ENCODE peak calls at places on chromosomes 1 and 21, in seven cellular contexts. G is thoracic aorta, U is heart left ventricle, H is tibial artery, J is heart right ventricle, T is MCF 10A, R is omental fat pad. I is an unnamed sample.

GRCh38 chr1:107782192-107782845 is 182.7 kb downstream of the VAV3 start:
- DNase-seq in G (no peak), J (no peak), R (no peak), H (no peak), U (peak), T (peak), I (no peak)

GRCh38 chr1:162310337-162310736 is 66.3 kb downstream of the SPATA46 start:
- DNase-seq in R (no peak), T (peak), U (no peak), J (no peak), H (no peak), G (no peak), I (no peak)

GRCh38 chr1:25590096-25590824 is 26.3 kb upstream of the MAN1C1 start:
- DNase-seq in R (no peak), U (no peak), H (peak), G (peak), T (no peak), J (peak), I (no peak)

GRCh38 chr1:44380666-44381177 is 24.3 kb upstream of the RNF220 start:
- DNase-seq in R (no peak), G (no peak), J (no peak), H (no peak), T (no peak), U (no peak), I (no peak)

GRCh38 chr1:17852383-17852782 is 97.2 kb downstream of the ACTL8 start:
- DNase-seq in R (no peak), G (no peak), J (no peak), T (no peak), H (no peak), U (no peak), I (no peak)

GRCh38 chr1:52919720-52920199 is 1.8 kb downstream of the ECHDC2 start:
- DNase-seq in G (no peak), T (no peak), H (no peak), U (no peak), J (no peak), R (no peak), I (no peak)

GRCh38 chr1:234186037-234186688 is 187.1 kb upstream of the COA6 start:
- DNase-seq in G (no peak), R (no peak), H (no peak), U (no peak), T (peak), J (no peak), I (peak)

GRCh38 chr1:9691726-9692125 is 40.2 kb downstream of the PIK3CD start:
- DNase-seq in J (no peak), U (no peak), R (no peak), T (no peak), G (no peak), H (no peak), I (no peak)

GRCh38 chr1:24964811-24965570 is 34.9 kb upstream of the RUNX3 start:
- DNase-seq in H (no peak), U (peak), R (no peak), T (no peak), J (peak), G (no peak), I (no peak)

GRCh38 chr1:185229981-185230380 is 73.0 kb downstream of the SWT1 start:
- DNase-seq in R (no peak), T (no peak), G (no peak), H (no peak), J (no peak), U (no peak), I (no peak)

GRCh38 chr1:173506437-173506836 is 29.3 kb downstream of the PRDX6 start:
- DNase-seq in R (no peak), T (peak), J (no peak), G (no peak), H (no peak), U (no peak), I (no peak)

GRCh38 chr21:33014331-33014730 is 11.4 kb upstream of the OLIG2 start:
- DNase-seq in J (no peak), T (no peak), R (no peak), H (no peak), G (no peak), U (no peak), I (no peak)

GRCh38 chr1:67760030-67760821 is 73.0 kb downstream of the GNG12 start:
- DNase-seq in G (no peak), T (peak), U (peak), H (peak), R (peak), J (peak), I (no peak)

GRCh38 chr1:200894712-200895447 is at the start of gene INAVA:
- DNase-seq in R (no peak), U (no peak), H (no peak), G (no peak), T (peak), J (no peak), I (peak)

GRCh38 chr1:213017447-213018273 is 2.0 kb upstream of the ANGEL2 start:
- DNase-seq in R (no peak), T (no peak), G (no peak), H (no peak), U (no peak), J (no peak), I (no peak)

DNA sequence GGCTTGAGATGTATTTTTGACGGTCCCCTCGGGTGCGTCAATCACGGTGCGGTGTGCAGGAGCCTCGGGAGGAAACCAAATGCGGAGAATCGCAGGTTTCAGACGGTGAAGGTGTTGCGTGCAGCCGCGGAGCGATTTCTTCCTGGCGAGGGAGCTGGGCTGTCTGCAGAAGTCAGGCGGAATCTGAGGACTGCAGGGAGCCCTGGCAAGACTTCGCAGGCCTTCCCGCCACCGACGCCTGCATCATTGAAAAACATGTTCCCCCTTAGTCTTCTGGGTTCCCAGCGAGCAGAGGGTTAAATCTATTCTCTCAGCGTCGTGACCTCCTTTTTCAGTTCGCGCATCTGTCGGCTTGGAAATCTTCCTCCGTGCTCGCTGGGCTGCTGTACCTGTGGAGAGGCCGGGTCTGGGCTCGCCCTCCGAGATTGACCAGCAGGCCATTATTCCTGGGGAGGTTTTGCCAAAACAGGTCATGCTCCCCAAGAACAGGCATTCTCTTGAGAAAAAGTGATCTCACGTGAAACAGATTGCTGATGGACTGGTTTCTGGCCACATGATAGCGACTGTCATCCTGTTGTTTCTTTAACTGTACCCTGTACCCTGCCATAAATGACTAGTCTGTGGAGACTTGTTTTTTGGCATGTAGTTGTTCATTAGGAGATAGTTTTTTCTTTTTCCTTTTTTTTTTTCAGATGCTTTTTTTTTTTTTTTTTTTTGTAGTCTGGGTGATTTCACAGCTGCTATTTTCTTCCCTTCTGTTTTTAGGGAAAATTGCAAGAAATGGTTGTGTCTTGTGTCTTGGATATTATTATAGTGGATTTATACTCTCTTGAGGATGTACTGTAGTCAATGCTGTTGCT is 897 bp downstream of the EPB41 start:
- DNase-seq in G (no peak), U (no peak), H (no peak), R (no peak), T (peak), J (no peak), I (no peak)
- TF ChIP-seq CTCF in G (no peak), U (no peak), H (no peak), R (no peak), T (no peak), J (no peak), I (no peak)

GRCh38 chr1:235617808-235618207 is 31.8 kb downstream of the GNG4 start:
- DNase-seq in R (no peak), J (no peak), H (no peak), T (no peak), G (no peak), U (no peak), I (no peak)
- TF ChIP-seq CTCF in R (no peak), J (no peak), H (no peak), T (peak), G (no peak), U (no peak), I (peak)

GRCh38 chr1:41417746-41418145 is 56.5 kb downstream of the FOXO6 start:
- DNase-seq in U (no peak), T (no peak), G (no peak), H (no peak), R (no peak), J (no peak), I (no peak)

GRCh38 chr1:41417335-41417682 is 56.1 kb downstream of the FOXO6 start:
- DNase-seq in R (no peak), H (no peak), U (no peak), T (no peak), J (no peak), G (no peak), I (no peak)

GRCh38 chr1:41420351-41420750 is 59.1 kb downstream of the FOXO6 start:
- DNase-seq in U (no peak), R (no peak), T (no peak), H (no peak), J (no peak), G (no peak), I (no peak)

GRCh38 chr1:41419584-41420295 is 58.5 kb downstream of the FOXO6 start:
- DNase-seq in T (no peak), G (no peak), U (no peak), H (no peak), J (no peak), R (no peak), I (no peak)

GRCh38 chr1:41418868-41419583 is 57.8 kb downstream of the FOXO6 start:
- DNase-seq in R (peak), T (peak), G (peak), H (peak), J (peak), U (peak), I (peak)
- TF ChIP-seq CTCF in R (no peak), T (no peak), G (no peak), H (no peak), J (no peak), U (peak), I (peak)

GRCh38 chr1:33088119-33088906 is 7.4 kb downstream of the AZIN2 start:
- DNase-seq in T (no peak), U (no peak), R (no peak), G (no peak), J (no peak), H (no peak), I (no peak)

GRCh38 chr1:33086384-33086850 is 5.5 kb downstream of the AZIN2 start:
- DNase-seq in J (peak), R (peak), G (no peak), T (peak), H (peak), U (peak), I (no peak)

GRCh38 chr1:33089457-33089856 is 8.5 kb downstream of the AZIN2 start:
- DNase-seq in T (no peak), H (no peak), U (no peak), R (no peak), G (no peak), J (no peak), I (no peak)

GRCh38 chr1:33085332-33085731 is 4.4 kb downstream of the AZIN2 start:
- DNase-seq in U (no peak), T (no peak), H (no peak), R (no peak), J (no peak), G (no peak), I (no peak)

DNA sequence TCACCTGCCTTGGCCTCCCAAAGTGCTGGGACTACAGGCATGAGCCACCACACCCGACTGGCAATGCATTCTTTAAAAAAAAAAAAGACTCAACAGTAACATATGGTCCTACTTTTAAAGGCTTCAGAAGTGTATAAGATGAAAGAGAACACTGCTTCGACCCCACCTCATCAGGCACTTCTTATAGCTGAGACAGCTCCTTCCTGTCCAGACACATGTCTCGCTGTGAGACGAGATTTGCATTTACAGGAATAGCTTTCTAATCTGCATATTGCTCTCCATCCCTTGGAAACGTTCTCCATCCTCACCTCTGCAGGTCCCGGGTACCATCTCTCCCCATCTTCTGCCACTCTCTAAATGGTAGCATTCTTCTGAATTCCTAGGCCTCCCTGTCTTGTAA is 6.7 kb downstream of the AZIN2 start:
- DNase-seq in T (no peak), J (no peak), U (no peak), R (no peak), G (no peak), H (no peak), I (no peak)
- TF ChIP-seq CTCF in T (no peak), J (no peak), U (no peak), R (no peak), G (no peak), H (no peak), I (no peak)

GRCh38 chr1:151540021-151540981 is at the start of gene TUFT1:
- DNase-seq in R (peak), U (peak), J (peak), T (peak), G (peak), H (peak), I (peak)

GRCh38 chr1:151542710-151543129 is 2.6 kb downstream of the TUFT1 start:
- DNase-seq in T (peak), U (no peak), R (no peak), H (no peak), G (no peak), J (no peak), I (peak)

GRCh38 chr1:151539321-151540020 is 638 bp upstream of the TUFT1 start:
- DNase-seq in J (peak), R (peak), G (peak), U (peak), H (peak), T (peak), I (peak)

GRCh38 chr1:151537112-151537511 is 3.0 kb upstream of the TUFT1 start:
- DNase-seq in J (no peak), G (no peak), U (no peak), R (peak), T (peak), H (no peak), I (peak)

DNA sequence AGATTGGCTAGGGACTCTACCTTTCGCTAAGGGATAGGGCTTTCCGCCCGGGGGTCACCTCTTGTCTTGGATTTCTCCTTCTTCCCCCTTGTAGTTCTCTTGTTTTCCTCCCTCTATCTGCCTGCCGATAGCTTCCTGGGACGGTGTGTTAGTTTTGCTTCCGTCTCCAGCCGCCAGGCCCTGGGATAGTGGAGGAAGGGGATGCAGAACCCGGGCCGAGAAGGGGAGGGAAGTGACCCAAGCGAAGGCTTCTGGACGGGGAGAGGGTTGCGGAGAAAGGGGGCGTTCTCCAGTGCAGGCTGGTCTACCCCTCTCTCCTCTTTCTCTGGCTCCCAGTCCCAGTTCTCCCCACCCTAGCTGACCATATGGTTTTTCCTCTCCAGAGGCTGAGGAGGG is 871 bp downstream of the TUFT1 start:
- DNase-seq in T (peak), R (no peak), J (no peak), U (no peak), G (no peak), H (no peak), I (no peak)
- TF ChIP-seq CTCF in T (no peak), R (no peak), J (no peak), U (no peak), G (no peak), H (no peak), I (no peak)

GRCh38 chr21:15295875-15296274 is 231.1 kb upstream of the NRIP1 start:
- DNase-seq in H (no peak), G (no peak), T (no peak), J (no peak), U (no peak), R (no peak), I (no peak)

GRCh38 chr21:15289896-15290841 is 225.4 kb upstream of the NRIP1 start:
- DNase-seq in G (no peak), U (no peak), T (no peak), R (no peak), H (no peak), J (peak), I (no peak)

GRCh38 chr21:15293251-15293650 is 228.5 kb upstream of the NRIP1 start:
- DNase-seq in H (no peak), J (no peak), U (no peak), T (peak), G (no peak), R (no peak), I (peak)

GRCh38 chr21:15289246-15289645 is 224.4 kb upstream of the NRIP1 start:
- DNase-seq in U (no peak), J (no peak), H (no peak), R (no peak), T (no peak), G (no peak), I (no peak)

GRCh38 chr21:15291621-15292266 is 226.9 kb upstream of the NRIP1 start:
- DNase-seq in G (no peak), H (no peak), T (no peak), J (no peak), U (no peak), R (no peak), I (no peak)
- TF ChIP-seq CTCF in G (no peak), H (no peak), T (no peak), J (no peak), U (no peak), R (no peak), I (no peak)

GRCh38 chr1:13948396-13948795 is 248.4 kb downstream of the PRDM2 start:
- DNase-seq in J (no peak), U (no peak), T (no peak), R (no peak), G (no peak), H (no peak), I (no peak)

GRCh38 chr1:13951793-13952751 is 252.1 kb downstream of the PRDM2 start:
- DNase-seq in J (no peak), R (no peak), U (no peak), H (no peak), G (no peak), T (peak), I (no peak)

GRCh38 chr1:13948851-13949490 is 249.0 kb downstream of the PRDM2 start:
- DNase-seq in T (peak), H (peak), J (no peak), U (no peak), G (no peak), R (no peak), I (no peak)

GRCh38 chr1:13949571-13949970 is 249.6 kb downstream of the PRDM2 start:
- DNase-seq in T (no peak), R (no peak), J (no peak), H (no peak), G (no peak), U (no peak), I (no peak)

DNA sequence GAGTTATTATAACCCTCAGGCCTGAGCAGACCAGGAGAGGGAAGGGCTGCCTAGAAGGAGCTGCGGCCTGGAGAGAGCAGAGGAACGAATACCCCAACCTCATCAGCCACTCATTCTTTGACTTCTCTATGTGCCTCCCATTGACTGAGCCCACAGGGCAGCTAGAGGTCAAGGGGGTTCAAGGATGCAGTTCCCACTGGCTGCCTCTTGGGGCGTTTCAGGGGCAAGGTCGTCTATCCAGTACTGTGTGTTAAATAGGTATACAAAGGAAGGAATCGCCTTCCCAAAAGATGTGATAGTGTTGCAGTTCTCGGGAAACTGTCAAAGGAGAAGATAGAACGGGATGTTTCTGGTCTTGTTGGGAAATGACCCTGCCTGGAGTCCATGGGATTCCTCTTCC is 250.6 kb downstream of the PRDM2 start:
- DNase-seq in T (peak), H (no peak), U (no peak), J (no peak), R (no peak), G (no peak), I (no peak)
- TF ChIP-seq CTCF in T (peak), H (no peak), U (peak), J (no peak), R (no peak), G (no peak), I (peak)

GRCh38 chr21:37496972-37497371 is 130.4 kb downstream of the DYRK1A start:
- DNase-seq in U (no peak), H (no peak), J (no peak), R (no peak), T (peak), G (no peak), I (no peak)
- TF ChIP-seq CTCF in U (peak), H (no peak), J (no peak), R (no peak), T (peak), G (no peak), I (no peak)

DNA sequence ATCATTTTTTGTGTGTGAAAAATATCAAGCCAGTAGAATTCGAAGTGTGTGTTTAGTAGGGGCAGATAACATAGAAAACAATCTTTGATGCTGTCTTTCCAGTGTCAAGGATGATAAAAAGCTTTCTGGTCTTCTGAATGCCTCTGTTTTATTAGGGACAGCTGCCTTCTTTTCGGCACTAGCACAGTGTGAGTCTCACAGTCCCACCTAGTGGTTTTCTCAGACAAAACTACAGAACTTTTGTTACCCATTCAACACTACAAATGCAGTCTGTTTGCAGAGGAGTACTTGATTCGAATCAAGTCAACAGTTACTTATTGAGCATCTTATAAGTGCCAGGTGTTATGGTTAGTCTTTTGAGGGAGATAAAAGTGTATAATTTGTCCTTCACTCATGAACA is 30.6 kb upstream of the MCOLN3 start:
- DNase-seq in J (no peak), R (no peak), G (no peak), H (no peak), U (no peak), T (peak), I (no peak)
- TF ChIP-seq CTCF in J (no peak), R (no peak), G (no peak), H (peak), U (peak), T (no peak), I (no peak)

GRCh38 chr1:207397525-207397926 is 56.6 kb upstream of the CR2 start:
- DNase-seq in H (no peak), J (no peak), T (peak), G (no peak), R (no peak), U (no peak), I (no peak)
- TF ChIP-seq CTCF in H (no peak), J (no peak), T (no peak), G (no peak), R (no peak), U (no peak), I (no peak)